ENCODE peak calls at places on chromosomes 11 and 22, in eight cellular contexts. Z is cardiac muscle cell, W is hepatocyte, N is AG04449, Q is H7, L is AG09309, A is breast epithelium, Y is IMR-90. S is an unnamed sample.

GRCh38 chr11:18012314-18012905 is 437 bp downstream of the SERGEF start:
- DNase-seq in Z (peak), W (peak), N (no peak), Q (no peak), L (no peak), A (no peak), Y (peak), S (peak)

GRCh38 chr22:43777204-43777671 is 34.9 kb downstream of the EFCAB6 start:
- DNase-seq in Z (no peak), W (peak), N (peak), Q (no peak), L (peak), A (peak), Y (peak), S (peak)

GRCh38 chr11:64850979-64851567 is 6.6 kb upstream of the CDC42BPG start:
- DNase-seq in Z (no peak), W (no peak), N (no peak), Q (peak), L (no peak), A (no peak), Y (no peak), S (no peak)

GRCh38 chr22:41699264-41700104 is at the start of gene MEI1:
- DNase-seq in Z (no peak), W (peak), N (no peak), Q (peak), L (no peak), A (peak), Y (peak), S (peak)

GRCh38 chr22:48340191-48340590 is 1487.5 kb downstream of the BRD1 start:
- DNase-seq in Z (no peak), W (no peak), N (no peak), Q (peak), L (no peak), A (no peak), Y (no peak), S (no peak)

GRCh38 chr22:37233751-37234631 is 10.1 kb downstream of the RAC2 start:
- DNase-seq in Z (no peak), W (no peak), N (no peak), Q (peak), L (no peak), A (no peak), Y (no peak), S (no peak)

GRCh38 chr11:99020324-99021225 is at the start of gene CNTN5:
- DNase-seq in Z (peak), W (peak), N (no peak), Q (peak), L (no peak), A (no peak), Y (peak), S (peak)

GRCh38 chr11:66226111-66226510 is 42.3 kb upstream of the RAB1B start:
- DNase-seq in Z (no peak), W (no peak), N (no peak), Q (no peak), L (no peak), A (no peak), Y (no peak), S (no peak)

GRCh38 chr11:32244453-32244852 is 153.6 kb downstream of the RCN1 start:
- DNase-seq in Z (no peak), W (no peak), N (no peak), Q (no peak), L (no peak), A (no peak), Y (no peak), S (peak)

GRCh38 chr22:29570456-29570855 is 10.5 kb downstream of the NIPSNAP1 start:
- DNase-seq in Z (no peak), W (no peak), N (no peak), Q (no peak), L (no peak), A (no peak), Y (no peak), S (no peak)

GRCh38 chr11:88421530-88421929 is 84.0 kb upstream of the CTSC start:
- DNase-seq in Z (no peak), W (peak), N (no peak), Q (peak), L (peak), A (no peak), Y (peak), S (peak)

DNA sequence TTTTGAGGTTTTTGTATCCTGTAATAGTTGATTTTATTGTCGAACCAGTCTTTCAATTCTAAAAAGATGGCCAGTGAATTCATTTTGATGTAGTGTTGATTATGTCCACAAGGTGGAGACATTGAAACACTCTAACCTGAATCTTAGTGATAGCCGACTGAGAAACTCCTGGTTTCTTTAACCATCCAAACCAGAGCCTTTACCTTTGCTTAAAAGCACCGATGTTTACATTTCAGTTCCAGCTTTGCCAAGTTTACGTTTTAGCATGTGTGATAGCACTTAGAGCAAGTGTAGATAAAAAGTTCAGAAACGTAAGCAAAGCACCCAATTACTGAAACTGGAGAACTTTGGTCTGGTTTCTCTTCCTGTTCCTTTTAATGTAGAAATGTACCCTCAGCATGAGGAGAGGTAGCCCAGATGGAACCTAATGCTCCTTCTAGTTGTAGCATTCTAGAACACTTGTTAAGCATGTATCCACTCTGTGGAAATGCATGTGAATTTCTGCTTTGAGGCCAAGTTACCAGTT is 208.7 kb downstream of the DBX1 start:
- DNase-seq in Z (peak), W (peak), N (no peak), Q (peak), L (no peak), A (no peak), Y (peak), S (peak)
- H3K4me3 ChIP-seq in Z (no peak), W (no peak), N (no peak), Q (no peak), L (no peak), A (no peak), Y (no peak), S (no peak)

DNA sequence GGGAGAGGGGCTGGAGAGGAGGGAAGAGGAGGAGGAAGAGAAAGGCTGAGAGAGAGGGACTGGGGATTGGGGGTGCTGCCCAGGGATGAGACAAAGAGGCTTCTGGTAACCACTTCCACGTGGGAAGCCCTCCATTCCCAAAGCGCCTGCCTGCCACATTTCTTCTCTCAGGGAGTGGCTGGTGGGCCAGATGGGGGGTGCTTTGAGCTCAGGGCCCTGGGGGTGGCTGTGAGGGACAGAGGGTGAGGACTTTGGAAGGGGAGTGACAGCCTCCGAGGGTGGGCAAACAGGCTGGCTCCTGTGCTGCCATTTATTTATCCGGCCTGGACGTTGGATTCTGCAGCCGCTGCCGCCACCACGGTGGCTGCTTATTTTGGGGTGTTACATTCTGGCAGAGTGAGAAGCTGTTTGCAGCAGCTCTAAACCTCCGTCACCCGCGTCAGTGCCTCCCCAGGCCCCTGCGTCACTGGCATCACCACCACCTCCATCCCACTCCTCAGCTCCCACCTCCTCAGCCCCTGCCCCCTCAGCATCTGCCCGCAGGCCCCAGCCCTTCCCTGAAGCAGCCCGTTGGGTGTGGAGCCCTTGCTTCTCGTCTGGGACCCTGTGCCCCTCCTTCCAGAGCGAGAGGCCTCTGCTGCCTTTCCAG is 1.6 kb downstream of the RTN4RL2 start:
- DNase-seq in Z (no peak), W (no peak), N (no peak), Q (peak), L (no peak), A (no peak), Y (no peak), S (no peak)
- H3K4me3 ChIP-seq in Z (no peak), W (no peak), N (no peak), Q (peak), L (no peak), A (no peak), Y (no peak), S (no peak)

GRCh38 chr11:69109101-69109500 is 46.6 kb upstream of the SMIM38 start:
- DNase-seq in Z (no peak), W (no peak), N (no peak), Q (peak), L (no peak), A (no peak), Y (no peak), S (no peak)

GRCh38 chr11:69111578-69112247 is 44.0 kb upstream of the SMIM38 start:
- DNase-seq in Z (no peak), W (no peak), N (no peak), Q (peak), L (no peak), A (no peak), Y (no peak), S (no peak)

GRCh38 chr11:69108030-69108429 is 47.7 kb upstream of the SMIM38 start:
- DNase-seq in Z (no peak), W (no peak), N (no peak), Q (no peak), L (no peak), A (no peak), Y (no peak), S (no peak)

GRCh38 chr11:69108559-69108958 is 47.2 kb upstream of the SMIM38 start:
- DNase-seq in Z (no peak), W (no peak), N (no peak), Q (no peak), L (no peak), A (no peak), Y (no peak), S (no peak)

GRCh38 chr11:69110451-69110850 is 45.3 kb upstream of the SMIM38 start:
- DNase-seq in Z (no peak), W (no peak), N (no peak), Q (no peak), L (no peak), A (no peak), Y (no peak), S (no peak)
- H3K4me3 ChIP-seq in Z (no peak), W (no peak), N (no peak), Q (no peak), L (no peak), A (no peak), Y (no peak), S (no peak)

GRCh38 chr11:69148377-69148762 is 7.4 kb upstream of the SMIM38 start:
- DNase-seq in Z (no peak), W (no peak), N (no peak), Q (no peak), L (no peak), A (no peak), Y (no peak), S (no peak)
- H3K4me3 ChIP-seq in Z (no peak), W (no peak), N (no peak), Q (no peak), L (no peak), A (no peak), Y (no peak), S (no peak)

DNA sequence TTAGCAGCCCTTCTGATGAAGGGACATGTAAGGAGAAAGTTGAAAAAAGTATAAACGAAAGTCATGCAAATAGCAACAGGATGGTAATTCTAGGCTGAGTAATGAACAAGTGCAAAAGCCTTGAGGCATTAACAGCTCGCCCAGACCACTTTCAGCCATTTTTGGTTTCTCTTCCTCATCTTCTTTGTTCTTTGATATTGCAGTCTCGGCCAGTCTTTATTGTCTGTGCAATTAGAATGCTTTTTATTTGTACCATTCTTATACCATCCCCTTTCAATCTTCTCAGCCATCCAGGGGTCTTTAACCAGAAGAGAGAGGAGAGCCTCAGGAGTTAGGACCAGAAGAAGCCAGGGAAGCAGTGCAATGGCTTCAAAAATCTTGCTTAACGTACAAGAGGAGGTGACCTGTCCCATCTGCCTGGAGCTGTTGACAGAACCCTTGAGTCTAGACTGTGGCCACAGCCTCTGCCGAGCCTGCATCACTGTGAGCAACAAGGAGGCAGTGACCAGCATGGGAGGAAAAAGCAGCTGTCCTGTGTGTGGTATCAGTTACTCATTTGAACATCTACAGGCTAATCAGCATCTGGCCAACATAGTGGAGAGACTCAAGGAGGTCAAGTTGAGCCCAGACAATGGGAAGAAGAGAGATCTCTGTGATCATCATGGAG is 7.3 kb downstream of the TRIM34 start:
- DNase-seq in Z (peak), W (no peak), N (no peak), Q (no peak), L (no peak), A (no peak), Y (no peak), S (no peak)
- H3K4me3 ChIP-seq in Z (no peak), W (no peak), N (no peak), Q (no peak), L (no peak), A (no peak), Y (no peak), S (no peak)

S was measured in bronchial epithelial cell.